ENCODE peak calls at places on chromosomes 6 and 20, in six cellular contexts. One of them, this sample, is unnamed.

GRCh38 chr6:72554203-72554564 is 67.7 kb upstream of the KCNQ5 start:
- DNase-seq in LoVo: no peak
- DNase-seq in kidney glomerular epithelial cell: peak
- DNase-seq in activated T-cell treated with anti-CD3 and anti-CD28 coated beads, Interleukin-2, amount 50 U/mL, for 72 hours: no peak
- DNase-seq in GOT3: no peak
- DNase-seq in HFF-Myc: no peak
- DNase-seq in this sample: no peak

GRCh38 chr20:59000326-59000725 is 6.7 kb downstream of the CTSZ start:
- DNase-seq in LoVo: no peak
- DNase-seq in kidney glomerular epithelial cell: no peak
- DNase-seq in activated T-cell treated with anti-CD3 and anti-CD28 coated beads, Interleukin-2, amount 50 U/mL, for 72 hours: no peak
- DNase-seq in GOT3: no peak
- DNase-seq in HFF-Myc: no peak
- DNase-seq in this sample: no peak

GRCh38 chr6:63816979-63817436 is 181.4 kb downstream of the PHF3 start:
- DNase-seq in LoVo: no peak
- DNase-seq in kidney glomerular epithelial cell: peak
- DNase-seq in activated T-cell treated with anti-CD3 and anti-CD28 coated beads, Interleukin-2, amount 50 U/mL, for 72 hours: no peak
- DNase-seq in GOT3: no peak
- DNase-seq in HFF-Myc: no peak
- DNase-seq in this sample: no peak

GRCh38 chr6:93124226-93124625 is 295.1 kb downstream of the EPHA7 start:
- DNase-seq in LoVo: no peak
- DNase-seq in kidney glomerular epithelial cell: no peak
- DNase-seq in activated T-cell treated with anti-CD3 and anti-CD28 coated beads, Interleukin-2, amount 50 U/mL, for 72 hours: no peak
- DNase-seq in GOT3: no peak
- DNase-seq in HFF-Myc: no peak
- DNase-seq in this sample: no peak

GRCh38 chr6:49001856-49002255 is 461.2 kb downstream of the MMUT start:
- DNase-seq in LoVo: no peak
- DNase-seq in kidney glomerular epithelial cell: no peak
- DNase-seq in activated T-cell treated with anti-CD3 and anti-CD28 coated beads, Interleukin-2, amount 50 U/mL, for 72 hours: no peak
- DNase-seq in GOT3: no peak
- DNase-seq in HFF-Myc: no peak
- DNase-seq in this sample: no peak

GRCh38 chr6:40395698-40396076 is 191.5 kb downstream of the LRFN2 start:
- DNase-seq in LoVo: no peak
- DNase-seq in kidney glomerular epithelial cell: no peak
- DNase-seq in activated T-cell treated with anti-CD3 and anti-CD28 coated beads, Interleukin-2, amount 50 U/mL, for 72 hours: no peak
- DNase-seq in GOT3: no peak
- DNase-seq in HFF-Myc: no peak
- DNase-seq in this sample: no peak

GRCh38 chr6:124223596-124223995 is 419.9 kb downstream of the NKAIN2 start:
- DNase-seq in LoVo: no peak
- DNase-seq in kidney glomerular epithelial cell: peak
- DNase-seq in activated T-cell treated with anti-CD3 and anti-CD28 coated beads, Interleukin-2, amount 50 U/mL, for 72 hours: no peak
- DNase-seq in GOT3: no peak
- DNase-seq in HFF-Myc: no peak
- DNase-seq in this sample: no peak

GRCh38 chr6:29708432-29709177 is 14.6 kb upstream of the HLA-F start:
- DNase-seq in LoVo: no peak
- DNase-seq in kidney glomerular epithelial cell: no peak
- DNase-seq in activated T-cell treated with anti-CD3 and anti-CD28 coated beads, Interleukin-2, amount 50 U/mL, for 72 hours: peak
- DNase-seq in GOT3: no peak
- DNase-seq in HFF-Myc: no peak
- DNase-seq in this sample: no peak

GRCh38 chr20:55252525-55252924 is 752.8 kb downstream of the CBLN4 start:
- DNase-seq in LoVo: no peak
- DNase-seq in kidney glomerular epithelial cell: no peak
- DNase-seq in activated T-cell treated with anti-CD3 and anti-CD28 coated beads, Interleukin-2, amount 50 U/mL, for 72 hours: no peak
- DNase-seq in GOT3: no peak
- DNase-seq in HFF-Myc: no peak
- DNase-seq in this sample: no peak

GRCh38 chr20:63766695-63767426 is 27.3 kb downstream of the SLC2A4RG start:
- DNase-seq in LoVo: no peak
- DNase-seq in kidney glomerular epithelial cell: no peak
- DNase-seq in activated T-cell treated with anti-CD3 and anti-CD28 coated beads, Interleukin-2, amount 50 U/mL, for 72 hours: no peak
- DNase-seq in GOT3: no peak
- DNase-seq in HFF-Myc: no peak
- DNase-seq in this sample: no peak

GRCh38 chr6:157433678-157434081 is 52.7 kb downstream of the ZDHHC14 start:
- DNase-seq in LoVo: no peak
- DNase-seq in kidney glomerular epithelial cell: no peak
- DNase-seq in activated T-cell treated with anti-CD3 and anti-CD28 coated beads, Interleukin-2, amount 50 U/mL, for 72 hours: no peak
- DNase-seq in GOT3: no peak
- DNase-seq in HFF-Myc: no peak
- DNase-seq in this sample: no peak

GRCh38 chr20:43909211-43909610 is 5.4 kb upstream of the TOX2 start:
- DNase-seq in LoVo: no peak
- DNase-seq in kidney glomerular epithelial cell: no peak
- DNase-seq in activated T-cell treated with anti-CD3 and anti-CD28 coated beads, Interleukin-2, amount 50 U/mL, for 72 hours: no peak
- DNase-seq in GOT3: no peak
- DNase-seq in HFF-Myc: no peak
- DNase-seq in this sample: no peak

GRCh38 chr20:37543828-37544227 is 16.2 kb upstream of the BLCAP start:
- DNase-seq in LoVo: no peak
- DNase-seq in kidney glomerular epithelial cell: no peak
- DNase-seq in activated T-cell treated with anti-CD3 and anti-CD28 coated beads, Interleukin-2, amount 50 U/mL, for 72 hours: no peak
- DNase-seq in GOT3: no peak
- DNase-seq in HFF-Myc: no peak
- DNase-seq in this sample: no peak

GRCh38 chr20:2599265-2600060 is 53.0 kb upstream of the NOP56 start:
- DNase-seq in LoVo: peak
- DNase-seq in kidney glomerular epithelial cell: no peak
- DNase-seq in activated T-cell treated with anti-CD3 and anti-CD28 coated beads, Interleukin-2, amount 50 U/mL, for 72 hours: no peak
- DNase-seq in GOT3: no peak
- DNase-seq in HFF-Myc: peak
- DNase-seq in this sample: no peak

GRCh38 chr6:1770435-1770843 is 160.7 kb downstream of the FOXC1 start:
- DNase-seq in LoVo: no peak
- DNase-seq in kidney glomerular epithelial cell: peak
- DNase-seq in activated T-cell treated with anti-CD3 and anti-CD28 coated beads, Interleukin-2, amount 50 U/mL, for 72 hours: peak
- DNase-seq in GOT3: no peak
- DNase-seq in HFF-Myc: no peak
- DNase-seq in this sample: no peak

GRCh38 chr6:33091957-33092356 is 16.2 kb downstream of the HLA-DPB1 start:
- DNase-seq in LoVo: no peak
- DNase-seq in kidney glomerular epithelial cell: no peak
- DNase-seq in activated T-cell treated with anti-CD3 and anti-CD28 coated beads, Interleukin-2, amount 50 U/mL, for 72 hours: peak
- DNase-seq in GOT3: no peak
- DNase-seq in HFF-Myc: no peak
- DNase-seq in this sample: peak

GRCh38 chr6:53803081-53803860 is 8.5 kb downstream of the LRRC1 start:
- DNase-seq in LoVo: no peak
- DNase-seq in kidney glomerular epithelial cell: no peak
- DNase-seq in activated T-cell treated with anti-CD3 and anti-CD28 coated beads, Interleukin-2, amount 50 U/mL, for 72 hours: no peak
- DNase-seq in GOT3: no peak
- DNase-seq in HFF-Myc: no peak
- DNase-seq in this sample: no peak

GRCh38 chr6:56109149-56109548 is 138.2 kb downstream of the COL21A1 start:
- DNase-seq in LoVo: no peak
- DNase-seq in kidney glomerular epithelial cell: no peak
- DNase-seq in activated T-cell treated with anti-CD3 and anti-CD28 coated beads, Interleukin-2, amount 50 U/mL, for 72 hours: no peak
- DNase-seq in GOT3: no peak
- DNase-seq in HFF-Myc: no peak
- DNase-seq in this sample: no peak

GRCh38 chr20:56974499-56975250 is 291.8 kb downstream of the BMP7 start:
- DNase-seq in LoVo: peak
- DNase-seq in kidney glomerular epithelial cell: peak
- DNase-seq in activated T-cell treated with anti-CD3 and anti-CD28 coated beads, Interleukin-2, amount 50 U/mL, for 72 hours: peak
- DNase-seq in GOT3: no peak
- DNase-seq in HFF-Myc: peak
- DNase-seq in this sample: no peak

GRCh38 chr20:41361757-41362747 is 4.6 kb downstream of the EMILIN3 start:
- DNase-seq in LoVo: no peak
- DNase-seq in kidney glomerular epithelial cell: no peak
- DNase-seq in activated T-cell treated with anti-CD3 and anti-CD28 coated beads, Interleukin-2, amount 50 U/mL, for 72 hours: no peak
- DNase-seq in GOT3: no peak
- DNase-seq in HFF-Myc: no peak
- DNase-seq in this sample: no peak

This sample was measured in left cardiac atrium.